ENCODE peak calls at places on chromosomes 3 and 15, in ten cellular contexts. M, U, W, Y, O, R, Z, V, N and A are unnamed samples.

GRCh38 chr3:124570232-124570631 is 160.0 kb upstream of the UMPS start:
- DNase-seq in M (no peak), U (no peak), W (no peak), Y (no peak), O (no peak), R (no peak), Z (no peak), V (no peak), N (no peak), A (no peak)

GRCh38 chr3:120025520-120025919 is 68.7 kb downstream of the GSK3B start:
- DNase-seq in M (no peak), U (no peak), W (no peak), Y (no peak), O (no peak), R (no peak), Z (no peak), V (peak), N (no peak), A (no peak)

GRCh38 chr15:40291088-40291574 is 8.3 kb upstream of the ANKRD63 start:
- DNase-seq in M (no peak), U (no peak), W (no peak), Y (no peak), O (no peak), R (peak), Z (no peak), V (peak), N (peak), A (no peak)

GRCh38 chr15:58299311-58299850 is 132.4 kb upstream of the LIPC start:
- DNase-seq in M (no peak), U (no peak), W (no peak), Y (no peak), O (no peak), R (no peak), Z (no peak), V (no peak), N (no peak), A (no peak)

GRCh38 chr15:89860851-89861360 is 32.9 kb downstream of the AP3S2 start:
- DNase-seq in M (no peak), U (no peak), W (no peak), Y (no peak), O (no peak), R (no peak), Z (no peak), V (no peak), N (no peak), A (no peak)

GRCh38 chr15:96354731-96355560 is 24.4 kb downstream of the NR2F2 start:
- DNase-seq in M (no peak), U (no peak), W (no peak), Y (no peak), O (no peak), R (no peak), Z (no peak), V (peak), N (no peak), A (no peak)

GRCh38 chr3:124952456-124952855 is 17.9 kb upstream of the MUC13 start:
- DNase-seq in M (no peak), U (no peak), W (no peak), Y (no peak), O (no peak), R (no peak), Z (no peak), V (no peak), N (no peak), A (no peak)

GRCh38 chr15:38714309-38715072 is 149.9 kb upstream of the RASGRP1 start:
- DNase-seq in M (no peak), U (no peak), W (no peak), Y (no peak), O (no peak), R (no peak), Z (no peak), V (peak), N (no peak), A (no peak)

GRCh38 chr3:166071-166470 is 30.5 kb upstream of the CHL1 start:
- DNase-seq in M (no peak), U (no peak), W (no peak), Y (no peak), O (no peak), R (peak), Z (no peak), V (no peak), N (no peak), A (no peak)

GRCh38 chr3:141915766-141916165 is 39.3 kb downstream of the ATP1B3 start:
- DNase-seq in M (no peak), U (no peak), W (no peak), Y (no peak), O (no peak), R (no peak), Z (no peak), V (no peak), N (no peak), A (no peak)

GRCh38 chr3:183710231-183710630 is 12.6 kb downstream of the YEATS2 start:
- DNase-seq in M (no peak), U (no peak), W (no peak), Y (no peak), O (no peak), R (no peak), Z (no peak), V (no peak), N (no peak), A (no peak)

GRCh38 chr15:22916606-22917350 is 63.4 kb downstream of the CYFIP1 start:
- DNase-seq in M (no peak), U (no peak), W (no peak), Y (no peak), O (no peak), R (no peak), Z (no peak), V (no peak), N (no peak), A (no peak)

GRCh38 chr15:74314897-74315438 is 52.5 kb downstream of the CYP11A1 start:
- DNase-seq in M (no peak), U (no peak), W (no peak), Y (no peak), O (no peak), R (no peak), Z (no peak), V (no peak), N (no peak), A (no peak)

GRCh38 chr3:152200476-152201422 is 68.0 kb upstream of the MBNL1 start:
- DNase-seq in M (no peak), U (no peak), W (no peak), Y (no peak), O (no peak), R (no peak), Z (no peak), V (no peak), N (no peak), A (no peak)

GRCh38 chr3:56131976-56132590 is 336.2 kb downstream of the ERC2 start:
- DNase-seq in M (no peak), U (no peak), W (peak), Y (no peak), O (no peak), R (no peak), Z (no peak), V (peak), N (no peak), A (no peak)

GRCh38 chr3:38039899-38040261 is 872 bp downstream of the DLEC1 start:
- DNase-seq in M (peak), U (peak), W (peak), Y (no peak), O (no peak), R (no peak), Z (no peak), V (peak), N (no peak), A (no peak)

GRCh38 chr3:133853925-133854227 is 41.8 kb downstream of the RAB6B start:
- DNase-seq in M (no peak), U (no peak), W (no peak), Y (no peak), O (no peak), R (no peak), Z (no peak), V (no peak), N (no peak), A (no peak)

GRCh38 chr15:66067687-66068086 is 185.9 kb downstream of the MEGF11 start:
- DNase-seq in M (no peak), U (no peak), W (no peak), Y (no peak), O (no peak), R (no peak), Z (no peak), V (no peak), N (no peak), A (no peak)

GRCh38 chr3:118955914-118956556 is 78.6 kb downstream of the IGSF11 start:
- DNase-seq in M (no peak), U (no peak), W (no peak), Y (no peak), O (no peak), R (no peak), Z (no peak), V (no peak), N (no peak), A (no peak)

GRCh38 chr3:141104151-141104741 is 53.1 kb downstream of the SPSB4 start:
- DNase-seq in M (no peak), U (no peak), W (no peak), Y (no peak), O (no peak), R (no peak), Z (no peak), V (no peak), N (no peak), A (no peak)